ENCODE peak calls at places on chromosome 12, in ten cellular contexts. One of them, this sample, is unnamed.

GRCh38 chr12:57129311-57130288 is 1.3 kb downstream of the LRP1 start:
- DNase-seq in iPS DF 6.9: no peak
- DNase-seq in mesendoderm: peak
- DNase-seq in heart left ventricle: no peak
- DNase-seq in GM23338: peak
- DNase-seq in adipocyte: peak
- DNase-seq in Jurkat, Clone E6-1: no peak
- DNase-seq in GM23248: peak
- DNase-seq in AG09309: no peak
- DNase-seq in lower leg skin: no peak
- DNase-seq in this sample: no peak

GRCh38 chr12:64412458-64412857 is 8.3 kb downstream of the XPOT start:
- DNase-seq in iPS DF 6.9: no peak
- DNase-seq in mesendoderm: no peak
- DNase-seq in heart left ventricle: no peak
- DNase-seq in GM23338: no peak
- DNase-seq in adipocyte: no peak
- DNase-seq in Jurkat, Clone E6-1: no peak
- DNase-seq in GM23248: no peak
- DNase-seq in AG09309: peak
- DNase-seq in lower leg skin: no peak
- DNase-seq in this sample: no peak

GRCh38 chr12:949337-950099 is at the start of gene RAD52:
- DNase-seq in iPS DF 6.9: peak
- DNase-seq in mesendoderm: peak
- DNase-seq in heart left ventricle: peak
- DNase-seq in GM23338: peak
- DNase-seq in adipocyte: peak
- DNase-seq in Jurkat, Clone E6-1: peak
- DNase-seq in GM23248: peak
- DNase-seq in AG09309: peak
- DNase-seq in lower leg skin: peak
- DNase-seq in this sample: peak

GRCh38 chr12:47311514-47311913 is 231.8 kb upstream of the AMIGO2 start:
- DNase-seq in iPS DF 6.9: no peak
- DNase-seq in mesendoderm: no peak
- DNase-seq in heart left ventricle: no peak
- DNase-seq in GM23338: no peak
- DNase-seq in adipocyte: no peak
- DNase-seq in Jurkat, Clone E6-1: no peak
- DNase-seq in GM23248: no peak
- DNase-seq in AG09309: no peak
- DNase-seq in lower leg skin: no peak
- DNase-seq in this sample: no peak

GRCh38 chr12:54166543-54167499 is 22.0 kb downstream of the SMUG1 start:
- DNase-seq in iPS DF 6.9: no peak
- DNase-seq in mesendoderm: no peak
- DNase-seq in heart left ventricle: no peak
- DNase-seq in GM23338: no peak
- DNase-seq in adipocyte: no peak
- DNase-seq in Jurkat, Clone E6-1: no peak
- DNase-seq in GM23248: no peak
- DNase-seq in AG09309: no peak
- DNase-seq in lower leg skin: no peak
- DNase-seq in this sample: no peak

GRCh38 chr12:109053382-109054123 is 1.2 kb downstream of the USP30 start:
- DNase-seq in iPS DF 6.9: no peak
- DNase-seq in mesendoderm: no peak
- DNase-seq in heart left ventricle: no peak
- DNase-seq in GM23338: no peak
- DNase-seq in adipocyte: peak
- DNase-seq in Jurkat, Clone E6-1: no peak
- DNase-seq in GM23248: peak
- DNase-seq in AG09309: no peak
- DNase-seq in lower leg skin: no peak
- DNase-seq in this sample: no peak

GRCh38 chr12:125455556-125455955 is 390.3 kb downstream of the AACS start:
- DNase-seq in iPS DF 6.9: no peak
- DNase-seq in mesendoderm: peak
- DNase-seq in heart left ventricle: no peak
- DNase-seq in GM23338: no peak
- DNase-seq in adipocyte: no peak
- DNase-seq in Jurkat, Clone E6-1: no peak
- DNase-seq in GM23248: no peak
- DNase-seq in AG09309: no peak
- DNase-seq in lower leg skin: no peak
- DNase-seq in this sample: no peak

GRCh38 chr12:101074940-101075680 is 134.9 kb downstream of the SLC5A8 start:
- DNase-seq in iPS DF 6.9: no peak
- DNase-seq in mesendoderm: no peak
- DNase-seq in heart left ventricle: no peak
- DNase-seq in GM23338: no peak
- DNase-seq in adipocyte: no peak
- DNase-seq in Jurkat, Clone E6-1: no peak
- DNase-seq in GM23248: peak
- DNase-seq in AG09309: no peak
- DNase-seq in lower leg skin: no peak
- DNase-seq in this sample: no peak

GRCh38 chr12:105887131-105887530 is 251.6 kb downstream of the NUAK1 start:
- DNase-seq in iPS DF 6.9: no peak
- DNase-seq in mesendoderm: peak
- DNase-seq in heart left ventricle: no peak
- DNase-seq in GM23338: peak
- DNase-seq in adipocyte: no peak
- DNase-seq in Jurkat, Clone E6-1: no peak
- DNase-seq in GM23248: no peak
- DNase-seq in AG09309: no peak
- DNase-seq in lower leg skin: no peak
- DNase-seq in this sample: no peak

GRCh38 chr12:96134200-96134599 is 60.0 kb upstream of the ELK3 start:
- DNase-seq in iPS DF 6.9: no peak
- DNase-seq in mesendoderm: no peak
- DNase-seq in heart left ventricle: no peak
- DNase-seq in GM23338: no peak
- DNase-seq in adipocyte: no peak
- DNase-seq in Jurkat, Clone E6-1: peak
- DNase-seq in GM23248: no peak
- DNase-seq in AG09309: no peak
- DNase-seq in lower leg skin: no peak
- DNase-seq in this sample: no peak

GRCh38 chr12:81502912-81503695 is 256.0 kb downstream of the PPFIA2 start:
- DNase-seq in iPS DF 6.9: no peak
- DNase-seq in mesendoderm: no peak
- DNase-seq in heart left ventricle: no peak
- DNase-seq in GM23338: no peak
- DNase-seq in adipocyte: peak
- DNase-seq in Jurkat, Clone E6-1: no peak
- DNase-seq in GM23248: peak
- DNase-seq in AG09309: peak
- DNase-seq in lower leg skin: no peak
- DNase-seq in this sample: no peak

GRCh38 chr12:55742719-55743130 is at the start of gene GDF11:
- DNase-seq in iPS DF 6.9: no peak
- DNase-seq in mesendoderm: peak
- DNase-seq in heart left ventricle: peak
- DNase-seq in GM23338: peak
- DNase-seq in adipocyte: peak
- DNase-seq in Jurkat, Clone E6-1: no peak
- DNase-seq in GM23248: peak
- DNase-seq in AG09309: no peak
- DNase-seq in lower leg skin: peak
- DNase-seq in this sample: peak

GRCh38 chr12:13090054-13090453 is 13.4 kb downstream of the GSG1 start:
- DNase-seq in iPS DF 6.9: no peak
- DNase-seq in mesendoderm: no peak
- DNase-seq in heart left ventricle: no peak
- DNase-seq in GM23338: no peak
- DNase-seq in adipocyte: no peak
- DNase-seq in Jurkat, Clone E6-1: no peak
- DNase-seq in GM23248: no peak
- DNase-seq in AG09309: no peak
- DNase-seq in lower leg skin: no peak
- DNase-seq in this sample: no peak

GRCh38 chr12:111107392-111108178 is 187.2 kb upstream of the MYL2 start:
- DNase-seq in iPS DF 6.9: no peak
- DNase-seq in mesendoderm: no peak
- DNase-seq in heart left ventricle: no peak
- DNase-seq in GM23338: no peak
- DNase-seq in adipocyte: no peak
- DNase-seq in Jurkat, Clone E6-1: no peak
- DNase-seq in GM23248: no peak
- DNase-seq in AG09309: no peak
- DNase-seq in lower leg skin: no peak
- DNase-seq in this sample: no peak

GRCh38 chr12:28107679-28108078 is 82.6 kb upstream of the CCDC91 start:
- DNase-seq in iPS DF 6.9: no peak
- DNase-seq in mesendoderm: no peak
- DNase-seq in heart left ventricle: no peak
- DNase-seq in GM23338: no peak
- DNase-seq in adipocyte: no peak
- DNase-seq in Jurkat, Clone E6-1: no peak
- DNase-seq in GM23248: no peak
- DNase-seq in AG09309: no peak
- DNase-seq in lower leg skin: no peak
- DNase-seq in this sample: no peak

GRCh38 chr12:26678697-26679660 is 154.0 kb downstream of the ITPR2 start:
- DNase-seq in iPS DF 6.9: peak
- DNase-seq in mesendoderm: peak
- DNase-seq in heart left ventricle: no peak
- DNase-seq in GM23338: peak
- DNase-seq in adipocyte: peak
- DNase-seq in Jurkat, Clone E6-1: no peak
- DNase-seq in GM23248: peak
- DNase-seq in AG09309: no peak
- DNase-seq in lower leg skin: no peak
- DNase-seq in this sample: peak

GRCh38 chr12:130160711-130161231 is 1.5 kb upstream of the FZD10 start:
- DNase-seq in iPS DF 6.9: no peak
- DNase-seq in mesendoderm: no peak
- DNase-seq in heart left ventricle: no peak
- DNase-seq in GM23338: no peak
- DNase-seq in adipocyte: no peak
- DNase-seq in Jurkat, Clone E6-1: no peak
- DNase-seq in GM23248: no peak
- DNase-seq in AG09309: no peak
- DNase-seq in lower leg skin: no peak
- DNase-seq in this sample: peak
- H3K4me3 ChIP-seq in iPS DF 6.9: no peak
- H3K4me3 ChIP-seq in mesendoderm: no peak
- H3K4me3 ChIP-seq in heart left ventricle: no peak
- H3K4me3 ChIP-seq in GM23338: peak
- H3K4me3 ChIP-seq in adipocyte: no peak
- H3K4me3 ChIP-seq in Jurkat, Clone E6-1: no peak
- H3K4me3 ChIP-seq in GM23248: no peak
- H3K4me3 ChIP-seq in AG09309: no peak
- H3K4me3 ChIP-seq in lower leg skin: no peak
- H3K4me3 ChIP-seq in this sample: peak

GRCh38 chr12:49292729-49293055 is 2.3 kb upstream of the PRPH start:
- DNase-seq in iPS DF 6.9: no peak
- DNase-seq in mesendoderm: no peak
- DNase-seq in heart left ventricle: no peak
- DNase-seq in GM23338: no peak
- DNase-seq in adipocyte: no peak
- DNase-seq in Jurkat, Clone E6-1: no peak
- DNase-seq in GM23248: no peak
- DNase-seq in AG09309: no peak
- DNase-seq in lower leg skin: no peak
- DNase-seq in this sample: no peak
- H3K4me3 ChIP-seq in iPS DF 6.9: no peak
- H3K4me3 ChIP-seq in mesendoderm: no peak
- H3K4me3 ChIP-seq in heart left ventricle: no peak
- H3K4me3 ChIP-seq in GM23338: peak
- H3K4me3 ChIP-seq in adipocyte: no peak
- H3K4me3 ChIP-seq in Jurkat, Clone E6-1: no peak
- H3K4me3 ChIP-seq in GM23248: no peak
- H3K4me3 ChIP-seq in AG09309: no peak
- H3K4me3 ChIP-seq in lower leg skin: no peak
- H3K4me3 ChIP-seq in this sample: no peak

DNA sequence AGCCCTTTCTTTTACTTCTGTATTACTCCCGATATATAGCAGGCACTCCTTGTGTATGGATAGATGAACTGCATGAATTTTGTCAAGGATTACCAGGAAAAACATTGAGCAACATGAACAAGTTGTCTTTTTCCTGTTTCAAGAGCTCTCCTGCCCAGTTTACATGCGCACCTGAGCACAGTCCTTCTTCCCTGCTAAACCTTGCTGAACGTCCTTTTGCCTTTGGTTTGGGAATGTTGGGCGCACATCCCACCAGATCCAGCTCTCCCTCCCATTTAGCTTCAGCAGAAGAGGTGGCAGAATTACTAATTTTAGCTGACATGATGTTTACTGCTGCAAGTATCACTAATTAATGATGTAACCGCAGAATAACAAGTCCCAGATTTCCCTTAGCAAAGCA is 121.4 kb upstream of the TMCC3 start:
- DNase-seq in iPS DF 6.9: no peak
- DNase-seq in mesendoderm: no peak
- DNase-seq in heart left ventricle: no peak
- DNase-seq in GM23338: no peak
- DNase-seq in adipocyte: no peak
- DNase-seq in Jurkat, Clone E6-1: no peak
- DNase-seq in GM23248: no peak
- DNase-seq in AG09309: no peak
- DNase-seq in lower leg skin: no peak
- DNase-seq in this sample: no peak
- H3K4me3 ChIP-seq in iPS DF 6.9: no peak
- H3K4me3 ChIP-seq in mesendoderm: no peak
- H3K4me3 ChIP-seq in heart left ventricle: no peak
- H3K4me3 ChIP-seq in GM23338: no peak
- H3K4me3 ChIP-seq in adipocyte: no peak
- H3K4me3 ChIP-seq in Jurkat, Clone E6-1: no peak
- H3K4me3 ChIP-seq in GM23248: no peak
- H3K4me3 ChIP-seq in AG09309: no peak
- H3K4me3 ChIP-seq in lower leg skin: no peak
- H3K4me3 ChIP-seq in this sample: no peak

DNA sequence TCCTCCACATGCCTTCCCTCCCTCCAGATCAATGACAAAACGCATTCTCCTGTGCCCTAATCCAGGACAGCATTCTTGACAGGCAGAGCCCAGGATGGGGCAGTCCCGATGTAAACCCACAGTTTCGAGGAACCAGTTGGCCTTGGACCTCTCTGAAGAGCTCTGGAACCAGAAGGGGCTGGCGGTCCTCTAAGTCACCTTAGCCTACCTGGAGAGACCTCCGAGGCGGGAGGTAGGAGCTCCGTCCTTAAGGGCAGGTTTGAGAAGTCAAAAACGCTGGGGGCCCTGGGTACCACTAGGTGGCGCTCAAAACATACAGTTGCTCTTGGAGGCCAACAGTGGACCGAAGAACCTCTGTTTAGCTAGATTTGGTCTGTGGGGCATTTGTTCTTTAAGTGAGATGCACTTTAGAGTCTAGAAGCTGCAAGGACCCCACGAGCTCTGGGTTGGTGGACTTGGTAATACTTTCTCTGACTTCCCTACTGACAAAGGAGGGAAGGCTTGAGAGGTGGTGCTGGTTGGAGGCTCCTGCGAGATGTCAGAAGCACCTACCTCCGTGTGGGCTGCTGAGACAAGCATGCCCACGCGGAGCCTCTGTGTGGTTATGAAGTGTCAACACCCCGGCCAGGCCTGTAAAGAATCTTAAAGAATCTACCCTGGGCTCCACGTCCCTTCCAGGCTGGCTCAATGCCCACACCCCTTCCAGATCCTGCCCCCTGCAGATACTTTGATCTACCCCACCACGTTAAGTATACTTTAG is 74.8 kb upstream of the CHST11 start:
- DNase-seq in iPS DF 6.9: peak
- DNase-seq in mesendoderm: peak
- DNase-seq in heart left ventricle: peak
- DNase-seq in GM23338: peak
- DNase-seq in adipocyte: peak
- DNase-seq in Jurkat, Clone E6-1: peak
- DNase-seq in GM23248: peak
- DNase-seq in AG09309: no peak
- DNase-seq in lower leg skin: peak
- DNase-seq in this sample: peak
- H3K4me3 ChIP-seq in iPS DF 6.9: no peak
- H3K4me3 ChIP-seq in mesendoderm: no peak
- H3K4me3 ChIP-seq in heart left ventricle: no peak
- H3K4me3 ChIP-seq in GM23338: no peak
- H3K4me3 ChIP-seq in adipocyte: no peak
- H3K4me3 ChIP-seq in Jurkat, Clone E6-1: no peak
- H3K4me3 ChIP-seq in GM23248: peak
- H3K4me3 ChIP-seq in AG09309: no peak
- H3K4me3 ChIP-seq in lower leg skin: no peak
- H3K4me3 ChIP-seq in this sample: no peak

This sample was measured in HAP-1.